ENCODE peak calls at places on chromosomes 6 and 20, in seven cellular contexts. N, K, O, V, Z, U and Y are unnamed samples.
A peak's percentile ranks its signal among the peaks of the same experiment; 100 is the strongest.

GRCh38 chr6:125273251-125273650 is 28.5 kb downstream of the HDDC2 start:
- DNase-seq in N (no peak), K (no peak), O (no peak), V (no peak), Z (no peak), U (no peak), Y (no peak)

GRCh38 chr6:133953634-133954415 is 801 bp downstream of the TBPL1 start:
- DNase-seq in N (no peak), K (peak; percentile 10), O (no peak), V (no peak), Z (no peak), U (peak; percentile 23), Y (no peak)

GRCh38 chr6:91298543-91299145 is 711.8 kb upstream of the MAP3K7 start:
- DNase-seq in N (no peak), K (no peak), O (no peak), V (no peak), Z (peak; percentile 30), U (no peak), Y (no peak)

GRCh38 chr6:62367601-62368000 is 81.6 kb upstream of the KHDRBS2 start:
- DNase-seq in N (no peak), K (no peak), O (no peak), V (no peak), Z (no peak), U (peak; percentile 2), Y (no peak)

GRCh38 chr6:21559238-21559637 is 34.3 kb upstream of the SOX4 start:
- DNase-seq in N (no peak), K (no peak), O (no peak), V (no peak), Z (no peak), U (no peak), Y (no peak)

GRCh38 chr6:551405-551804 is 105.5 kb downstream of the HUS1B start:
- DNase-seq in N (no peak), K (peak; percentile 1), O (no peak), V (no peak), Z (no peak), U (peak; percentile 10), Y (no peak)

GRCh38 chr20:19738936-19739335 is 19.1 kb upstream of the RIN2 start:
- DNase-seq in N (no peak), K (no peak), O (no peak), V (no peak), Z (no peak), U (no peak), Y (no peak)

GRCh38 chr6:14640631-14641030 is 523.1 kb downstream of the CD83 start:
- DNase-seq in N (no peak), K (no peak), O (no peak), V (no peak), Z (no peak), U (no peak), Y (no peak)

GRCh38 chr20:3039426-3039825 is 4.0 kb upstream of the GNRH2 start:
- DNase-seq in N (no peak), K (no peak), O (no peak), V (no peak), Z (no peak), U (no peak), Y (no peak)

GRCh38 chr6:4885534-4885933 is 109.3 kb downstream of the CDYL start:
- DNase-seq in N (no peak), K (no peak), O (no peak), V (no peak), Z (no peak), U (peak; percentile 29), Y (no peak)

GRCh38 chr6:17640477-17640917 is 40.4 kb downstream of the FAM8A1 start:
- DNase-seq in N (no peak), K (no peak), O (no peak), V (no peak), Z (no peak), U (no peak), Y (no peak)

GRCh38 chr6:147201885-147202515 is 2.2 kb upstream of the STXBP5 start:
- DNase-seq in N (no peak), K (no peak), O (peak; percentile 21), V (no peak), Z (no peak), U (peak; percentile 55), Y (no peak)

GRCh38 chr20:51492167-51493092 is 50.1 kb downstream of the NFATC2 start:
- DNase-seq in N (peak; percentile 82), K (no peak), O (no peak), V (no peak), Z (no peak), U (no peak), Y (no peak)

GRCh38 chr20:35318502-35319157 is 26.4 kb upstream of the FAM83C start:
- DNase-seq in N (no peak), K (no peak), O (peak; percentile 67), V (no peak), Z (no peak), U (no peak), Y (no peak)

GRCh38 chr6:55670850-55671413 is 91.9 kb upstream of the HMGCLL1 start:
- DNase-seq in N (no peak), K (no peak), O (no peak), V (no peak), Z (peak; percentile 84), U (no peak), Y (no peak)

GRCh38 chr6:7391244-7391643 is 1.6 kb downstream of the RIOK1 start:
- DNase-seq in N (no peak), K (no peak), O (no peak), V (no peak), Z (no peak), U (no peak), Y (no peak)

GRCh38 chr6:160420969-160421556 is 72.9 kb downstream of the SLC22A3 start:
- DNase-seq in N (no peak), K (no peak), O (no peak), V (no peak), Z (no peak), U (no peak), Y (no peak)

GRCh38 chr6:160426146-160426545 is 78.0 kb downstream of the SLC22A3 start:
- DNase-seq in N (no peak), K (no peak), O (no peak), V (no peak), Z (no peak), U (no peak), Y (no peak)

GRCh38 chr6:160421854-160422253 is 73.7 kb downstream of the SLC22A3 start:
- DNase-seq in N (peak; percentile 40), K (no peak), O (peak; percentile 15), V (no peak), Z (no peak), U (no peak), Y (no peak)

GRCh38 chr6:160427312-160428068 is 79.3 kb downstream of the SLC22A3 start:
- DNase-seq in N (no peak), K (no peak), O (no peak), V (no peak), Z (no peak), U (no peak), Y (no peak)

DNA sequence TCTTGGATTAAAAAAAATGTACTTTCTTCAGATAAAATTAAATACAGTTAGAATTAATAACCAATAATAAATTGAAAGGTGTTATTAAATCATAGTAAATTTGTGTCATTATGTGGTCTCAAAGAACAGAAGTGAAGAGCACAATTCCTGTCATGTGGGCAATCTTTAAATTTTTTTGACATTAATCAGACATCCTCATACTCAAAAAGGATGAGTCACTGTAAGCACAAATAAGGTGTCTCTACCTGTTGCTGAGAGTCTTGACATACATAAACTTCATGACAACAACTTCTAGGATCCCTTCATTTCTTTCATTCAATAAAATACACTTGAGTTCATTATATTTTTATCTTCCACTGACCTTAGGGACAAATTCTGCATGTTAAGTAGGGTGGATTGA is 76.1 kb downstream of the SLC22A3 start:
- DNase-seq in N (no peak), K (no peak), O (no peak), V (no peak), Z (no peak), U (no peak), Y (no peak)
- H3K4me3 ChIP-seq in N (no peak overlapping the region), K (no peak overlapping the region), O (no peak overlapping the region), V (no peak overlapping the region), Z (no peak overlapping the region), U (no peak overlapping the region), Y (no peak overlapping the region)

GRCh38 chr6:155079985-155080452 is 84.9 kb downstream of the TIAM2 start:
- DNase-seq in N (no peak), K (no peak), O (no peak), V (peak; percentile 28), Z (no peak), U (peak; percentile 66), Y (peak; percentile 25)

GRCh38 chr6:155077784-155078183 is 82.7 kb downstream of the TIAM2 start:
- DNase-seq in N (no peak), K (no peak), O (no peak), V (no peak), Z (no peak), U (no peak), Y (no peak)

GRCh38 chr6:155075938-155076337 is 80.8 kb downstream of the TIAM2 start:
- DNase-seq in N (no peak), K (no peak), O (no peak), V (no peak), Z (no peak), U (no peak), Y (no peak)

GRCh38 chr6:155078331-155078745 is 83.2 kb downstream of the TIAM2 start:
- DNase-seq in N (no peak), K (no peak), O (no peak), V (no peak), Z (no peak), U (no peak), Y (no peak)

GRCh38 chr6:155077331-155077730 is 82.2 kb downstream of the TIAM2 start:
- DNase-seq in N (no peak), K (no peak), O (no peak), V (no peak), Z (no peak), U (peak; percentile 21), Y (no peak)
- H3K4me3 ChIP-seq in N (no peak overlapping the region), K (no peak overlapping the region), O (no peak overlapping the region), V (no peak overlapping the region), Z (no peak overlapping the region), U (no peak overlapping the region), Y (no peak overlapping the region)

DNA sequence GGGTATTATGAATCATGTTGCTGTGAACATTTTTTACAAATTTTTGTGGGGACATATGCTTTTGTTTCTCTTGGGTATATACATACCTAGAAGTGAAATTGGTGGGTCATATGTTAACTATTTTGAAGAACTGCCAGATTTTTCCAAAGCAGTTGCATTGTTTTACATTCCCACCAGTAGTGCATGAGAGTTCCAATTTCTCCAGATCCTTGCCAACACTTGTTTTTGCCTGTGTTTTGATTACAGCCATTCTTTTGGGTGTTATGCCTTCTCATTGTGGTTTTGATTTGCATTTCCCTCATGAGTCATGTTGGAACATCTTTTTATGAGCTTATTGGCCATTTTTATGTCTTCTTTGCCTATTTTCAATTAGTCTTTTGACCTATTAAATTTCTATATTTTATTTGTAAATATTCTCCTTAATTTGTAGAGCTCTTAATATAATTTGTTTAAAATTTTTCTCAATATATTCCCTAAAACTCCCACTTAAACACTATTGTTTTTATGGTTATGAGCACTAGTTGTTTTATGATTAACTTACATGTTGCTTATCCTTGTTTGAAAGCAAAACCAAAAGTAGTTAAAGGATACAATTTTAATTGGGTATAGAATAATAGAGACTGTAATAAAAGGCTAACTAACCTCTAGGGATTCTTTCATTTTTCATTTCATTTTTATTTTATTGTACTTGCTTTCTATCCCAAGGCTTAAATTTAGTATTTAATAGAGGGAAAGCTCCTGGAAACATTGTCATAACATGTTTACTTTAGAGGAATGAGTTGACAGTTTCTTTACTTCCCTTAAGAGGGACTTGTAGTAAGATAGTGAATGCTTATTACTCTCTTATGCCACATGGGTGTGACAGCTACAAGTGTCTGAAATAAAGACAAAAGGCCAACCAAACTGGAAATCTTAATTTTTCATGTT is 5.5 kb downstream of the UBR2 start:
- DNase-seq in N (no peak), K (no peak), O (no peak), V (no peak), Z (no peak), U (peak; percentile 29), Y (no peak)
- H3K4me3 ChIP-seq in N (no peak overlapping the region), K (no peak overlapping the region), O (no peak overlapping the region), V (no peak overlapping the region), Z (no peak overlapping the region), U (no peak overlapping the region), Y (no peak overlapping the region)

GRCh38 chr6:160679402-160679769 is 15.3 kb upstream of the LPA start:
- DNase-seq in N (no peak), K (no peak), O (no peak), V (no peak), Z (no peak), U (no peak), Y (no peak)
- H3K4me3 ChIP-seq in N (no peak overlapping the region), K (no peak overlapping the region), O (no peak overlapping the region), V (no peak overlapping the region), Z (no peak overlapping the region), U (no peak overlapping the region), Y (no peak overlapping the region)